ENCODE peak calls at places on chromosomes 5 and 9, in four cellular contexts. U is K562, N is GM12891, F is GM12878. I is an unnamed sample.

GRCh38 chr5:96648598-96648997 is 13.6 kb upstream of the CAST start:
- DNase-seq in U (no peak), N (no peak), F (no peak), I (no peak)

GRCh38 chr9:76321185-76321828 is 72.9 kb downstream of the RFK start:
- DNase-seq in U (no peak), N (no peak), F (no peak), I (no peak)

GRCh38 chr5:83321656-83322055 is 149.9 kb upstream of the VCAN start:
- DNase-seq in U (no peak), N (no peak), F (no peak), I (no peak)

GRCh38 chr5:25119654-25120053 is 474.9 kb upstream of the CDH10 start:
- DNase-seq in U (peak), N (peak), F (no peak), I (peak)

GRCh38 chr5:7391215-7391614 is 4.7 kb upstream of the ADCY2 start:
- DNase-seq in U (no peak), N (no peak), F (no peak), I (no peak)

GRCh38 chr5:9423611-9424010 is 122.3 kb downstream of the SEMA5A start:
- DNase-seq in U (no peak), N (no peak), F (no peak), I (no peak)

GRCh38 chr5:170782438-170782837 is 1.1 kb upstream of the GABRP start:
- DNase-seq in U (no peak), N (no peak), F (no peak), I (no peak)

GRCh38 chr9:71042448-71042847 is 79.0 kb downstream of the TRPM3 start:
- DNase-seq in U (no peak), N (no peak), F (no peak), I (no peak)

GRCh38 chr9:120692901-120693573 is 21.2 kb downstream of the MEGF9 start:
- DNase-seq in U (no peak), N (no peak), F (no peak), I (peak)

GRCh38 chr5:132090107-132090506 is 16.5 kb downstream of the CSF2 start:
- DNase-seq in U (no peak), N (no peak), F (no peak), I (no peak)

GRCh38 chr5:105806601-105807000 is 1864.1 kb downstream of the EFNA5 start:
- DNase-seq in U (no peak), N (no peak), F (no peak), I (no peak)

GRCh38 chr5:179137001-179137642 is 76.9 kb downstream of the ZNF354C start:
- DNase-seq in U (no peak), N (no peak), F (no peak), I (no peak)

GRCh38 chr9:128411373-128412119 is 9.1 kb upstream of the CERCAM start:
- DNase-seq in U (no peak), N (no peak), F (no peak), I (no peak)

GRCh38 chr5:171137768-171138540 is 171.1 kb upstream of the TLX3 start:
- DNase-seq in U (no peak), N (no peak), F (no peak), I (no peak)

GRCh38 chr9:122248448-122248865 is 16.2 kb downstream of the RBM18 start:
- DNase-seq in U (no peak), N (no peak), F (no peak), I (no peak)

DNA sequence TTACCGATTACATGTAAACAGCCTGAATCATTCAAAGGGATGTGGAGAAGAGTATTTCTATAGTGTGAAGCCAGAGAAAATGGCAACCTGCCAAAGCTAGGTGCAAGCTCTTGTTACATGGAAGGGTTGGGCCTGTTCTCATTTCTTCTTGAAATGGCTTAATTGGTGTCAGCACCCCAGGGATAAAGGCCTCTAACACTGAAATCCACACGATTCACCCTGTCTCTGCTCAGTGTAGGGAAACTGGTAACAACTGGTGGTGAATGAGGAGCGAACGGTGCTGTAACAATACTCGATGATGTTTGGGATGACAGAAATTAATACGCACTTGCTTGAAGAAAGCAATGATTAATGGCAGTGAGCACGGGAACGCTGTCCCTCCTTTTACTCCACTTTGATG is 16.2 kb downstream of the PBX3 start:
- DNase-seq in U (no peak), N (no peak), F (no peak), I (no peak)
- TF ChIP-seq SPI1 in U (no peak), N (no peak), F (no peak), I (no peak)

GRCh38 chr9:110008663-110009062 is 199.3 kb downstream of the C9orf152 start:
- DNase-seq in U (peak), N (no peak), F (no peak), I (no peak)

GRCh38 chr9:110007477-110008270 is 200.3 kb downstream of the C9orf152 start:
- DNase-seq in U (no peak), N (peak), F (peak), I (no peak)

DNA sequence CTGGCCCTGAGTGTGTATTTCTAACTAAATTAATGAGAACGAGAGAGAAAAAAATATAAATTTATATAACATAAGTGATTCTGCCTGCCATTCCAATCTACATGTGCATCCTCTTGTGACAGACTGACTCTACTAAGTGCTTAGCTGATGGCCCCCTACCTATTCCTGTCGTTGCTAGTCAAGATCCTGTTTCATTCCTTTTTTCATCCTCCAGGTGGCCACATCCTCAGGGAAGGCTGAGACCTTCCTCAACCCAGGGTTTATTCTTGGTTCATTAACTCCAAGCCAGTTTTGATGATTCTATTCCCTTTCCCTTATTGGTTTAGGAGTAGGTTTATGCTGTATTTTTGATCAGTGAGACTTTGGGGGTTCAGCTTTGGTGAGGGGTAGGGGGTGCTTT is 201.3 kb downstream of the C9orf152 start:
- DNase-seq in U (no peak), N (no peak), F (no peak), I (no peak)
- TF ChIP-seq SPI1 in U (no peak), N (no peak), F (no peak), I (no peak)

GRCh38 chr5:142803428-142804111 is 33.4 kb downstream of the ARHGAP26 start:
- DNase-seq in U (no peak), N (no peak), F (no peak), I (peak)
- TF ChIP-seq SPI1 in U (no peak), N (no peak), F (no peak), I (no peak)

DNA sequence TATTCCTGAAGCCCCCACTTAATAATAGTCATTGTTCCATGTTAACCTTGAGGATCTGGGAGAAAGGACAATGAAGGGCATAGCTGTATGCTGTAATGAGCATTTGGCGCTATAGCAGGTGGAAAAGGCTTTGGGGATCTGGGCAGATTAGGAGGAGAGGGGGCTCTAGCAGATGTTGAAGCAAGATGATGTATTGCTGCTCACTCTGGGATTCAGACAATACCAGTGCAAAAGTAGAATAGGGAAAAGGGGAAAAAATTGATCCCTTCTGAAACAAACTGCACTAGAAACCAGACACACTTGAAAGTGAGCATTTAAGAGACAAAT is 575.3 kb upstream of the MEF2C start:
- DNase-seq in U (no peak), N (no peak), F (no peak), I (no peak)
- TF ChIP-seq SPI1 in U (no peak), N (no peak), F (no peak), I (no peak)

DNA sequence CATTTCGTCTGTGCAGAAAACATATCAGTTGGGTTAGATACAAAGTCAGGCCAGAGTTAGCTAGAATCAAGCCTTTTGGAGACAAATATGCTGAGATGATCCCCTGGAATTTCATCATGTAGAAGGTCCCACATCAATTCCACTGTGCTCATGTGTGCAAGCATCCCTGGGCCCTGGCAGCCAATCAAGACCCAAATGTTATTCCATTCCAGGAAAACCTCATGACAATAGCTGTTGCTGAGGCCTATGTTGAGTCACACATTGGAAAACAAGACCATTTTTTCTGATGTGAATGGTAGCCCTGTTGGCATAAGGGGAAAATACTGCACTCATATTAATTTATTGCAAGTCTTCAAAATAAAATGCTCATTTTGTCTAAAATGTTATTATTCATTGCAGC is 11.5 kb downstream of the SPOCK1 start:
- DNase-seq in U (no peak), N (no peak), F (no peak), I (no peak)
- TF ChIP-seq SPI1 in U (no peak), N (no peak), F (no peak), I (no peak)

GRCh38 chr9:91558879-91559278 is 135.2 kb upstream of the NFIL3 start:
- DNase-seq in U (no peak), N (no peak), F (no peak), I (no peak)

GRCh38 chr9:91564081-91564670 is 140.5 kb upstream of the NFIL3 start:
- DNase-seq in U (no peak), N (no peak), F (no peak), I (no peak)

GRCh38 chr9:91562412-91562811 is 138.8 kb upstream of the NFIL3 start:
- DNase-seq in U (no peak), N (no peak), F (no peak), I (no peak)

GRCh38 chr9:91557352-91557751 is 133.7 kb upstream of the NFIL3 start:
- DNase-seq in U (no peak), N (no peak), F (no peak), I (no peak)

GRCh38 chr9:91560301-91560700 is 136.7 kb upstream of the NFIL3 start:
- DNase-seq in U (no peak), N (no peak), F (no peak), I (no peak)
- TF ChIP-seq SPI1 in U (no peak), N (no peak), F (no peak), I (no peak)

DNA sequence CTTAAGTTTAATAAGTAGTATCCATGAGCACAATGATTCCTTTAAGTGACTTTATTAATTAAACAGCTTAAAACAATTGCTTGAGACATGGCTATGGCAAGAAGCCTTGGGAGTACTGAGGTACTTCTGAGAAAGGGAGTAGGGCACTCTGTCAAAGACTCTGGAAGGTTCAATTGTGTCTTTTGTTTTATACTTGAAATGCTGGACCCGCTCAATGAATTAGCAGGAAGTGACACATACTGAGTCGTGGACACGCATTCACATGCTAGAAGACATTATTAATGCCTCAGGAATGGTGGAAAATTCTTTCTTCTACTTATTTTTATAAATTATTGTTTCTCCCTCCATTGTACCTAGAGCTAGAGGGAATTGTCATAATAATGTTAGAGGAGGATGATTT is 347.3 kb upstream of the ZNF608 start:
- DNase-seq in U (no peak), N (no peak), F (no peak), I (no peak)
- TF ChIP-seq SPI1 in U (no peak), N (no peak), F (no peak), I (no peak)

DNA sequence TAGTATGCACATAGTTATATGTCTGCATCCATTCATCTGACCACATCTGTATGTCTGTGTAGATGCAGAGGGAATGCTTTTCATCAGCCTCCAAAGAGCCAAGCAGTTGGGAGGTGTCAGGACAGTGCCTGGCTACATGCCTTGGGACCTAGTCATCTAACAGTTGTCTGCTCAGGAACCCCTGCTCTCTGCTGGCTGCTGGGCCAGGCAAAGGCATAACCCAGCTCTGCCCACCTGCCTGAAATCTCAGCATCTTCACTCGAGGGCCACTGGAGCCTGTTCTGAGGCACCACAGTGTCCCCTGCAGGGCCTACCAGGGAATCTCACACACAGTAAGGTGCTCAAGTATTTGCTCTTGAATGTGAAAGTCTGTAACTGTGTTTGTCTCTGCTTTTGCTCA is 3.7 kb downstream of the C9orf50 start:
- DNase-seq in U (no peak), N (no peak), F (no peak), I (no peak)
- TF ChIP-seq SPI1 in U (no peak), N (no peak), F (no peak), I (no peak)

GRCh38 chr5:72377920-72378635 is 57.9 kb downstream of the PTCD2 start:
- DNase-seq in U (no peak), N (no peak), F (no peak), I (no peak)
- TF ChIP-seq SPI1 in U (no peak), N (no peak), F (no peak), I (no peak)

DNA sequence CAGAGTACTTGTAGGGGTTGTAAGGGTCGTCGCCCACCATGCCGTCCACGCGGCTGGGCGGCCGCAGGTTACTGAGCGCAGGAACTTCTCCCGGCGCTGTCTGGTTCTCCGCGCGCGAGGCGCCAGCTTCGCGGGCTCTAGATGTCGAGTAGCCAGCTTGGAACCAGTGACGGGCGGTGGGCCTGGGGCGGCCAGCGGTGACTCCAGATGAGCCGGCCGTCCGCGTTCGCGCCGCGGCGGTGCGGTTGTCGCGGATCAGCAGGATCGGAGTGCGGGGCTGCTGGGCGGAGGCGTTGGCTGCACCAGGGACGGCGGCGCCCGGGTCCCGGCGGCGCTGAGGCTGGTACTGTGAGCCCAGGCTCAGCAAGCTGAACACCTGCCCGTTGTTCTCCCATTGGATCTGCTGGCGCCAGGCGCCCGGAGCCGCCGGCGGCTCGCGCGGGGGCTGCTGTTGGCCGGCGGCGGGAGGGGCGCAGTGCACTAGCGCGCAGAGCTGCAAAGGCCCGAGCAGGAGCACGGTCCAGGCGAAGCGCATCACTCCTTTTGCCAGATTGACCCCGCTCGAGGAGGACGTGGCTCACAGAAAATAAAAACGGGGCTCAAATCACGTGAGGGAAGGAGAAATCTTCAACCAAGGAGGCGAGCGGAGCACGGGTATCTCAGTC is 476 bp downstream of the LOX start:
- DNase-seq in U (no peak), N (peak), F (no peak), I (no peak)
- TF ChIP-seq SPI1 in U (no peak), N (no peak), F (no peak), I (no peak)